ENCODE peak calls at places on chromosomes 3 and 15, in five cellular contexts. One of them, this sample, is unnamed.

GRCh38 chr15:78750566-78750965 is 60.7 kb downstream of the ADAMTS7 start:
- DNase-seq in right lobe of liver: peak
- DNase-seq in NCI-H774: no peak
- DNase-seq in H7: peak
- DNase-seq in ACHN: no peak
- DNase-seq in this sample: no peak

GRCh38 chr3:51983578-51984268 is 388 bp downstream of the ACY1 start:
- DNase-seq in H7: peak
- DNase-seq in right lobe of liver: no peak
- DNase-seq in ACHN: no peak
- DNase-seq in NCI-H774: no peak
- DNase-seq in this sample: no peak

GRCh38 chr3:23761440-23761896 is 44.3 kb upstream of the UBE2E1 start:
- DNase-seq in H7: peak
- DNase-seq in right lobe of liver: no peak
- DNase-seq in ACHN: peak
- DNase-seq in NCI-H774: no peak
- DNase-seq in this sample: no peak

GRCh38 chr15:74525328-74525727 is 15.7 kb upstream of the ARID3B start:
- DNase-seq in ACHN: no peak
- DNase-seq in NCI-H774: no peak
- DNase-seq in right lobe of liver: no peak
- DNase-seq in H7: peak
- DNase-seq in this sample: no peak

GRCh38 chr3:134004841-134005240 is 24.9 kb downstream of the SLCO2A1 start:
- DNase-seq in right lobe of liver: no peak
- DNase-seq in NCI-H774: no peak
- DNase-seq in ACHN: no peak
- DNase-seq in H7: no peak
- DNase-seq in this sample: no peak

GRCh38 chr3:116444099-116444700 is 1.1 kb downstream of the LSAMP start:
- DNase-seq in right lobe of liver: no peak
- DNase-seq in H7: no peak
- DNase-seq in ACHN: no peak
- DNase-seq in NCI-H774: no peak
- DNase-seq in this sample: no peak

GRCh38 chr15:95825198-95825597 is 505.3 kb upstream of the NR2F2 start:
- DNase-seq in NCI-H774: no peak
- DNase-seq in right lobe of liver: no peak
- DNase-seq in ACHN: no peak
- DNase-seq in H7: no peak
- DNase-seq in this sample: no peak

GRCh38 chr3:115922681-115923347 is 299.5 kb downstream of the GAP43 start:
- DNase-seq in H7: peak
- DNase-seq in right lobe of liver: no peak
- DNase-seq in NCI-H774: no peak
- DNase-seq in ACHN: peak
- DNase-seq in this sample: peak

GRCh38 chr15:39279331-39279730 is 301.5 kb upstream of the THBS1 start:
- DNase-seq in NCI-H774: no peak
- DNase-seq in right lobe of liver: no peak
- DNase-seq in H7: no peak
- DNase-seq in ACHN: no peak
- DNase-seq in this sample: no peak

GRCh38 chr3:140529096-140529495 is 148.8 kb upstream of the TRIM42 start:
- DNase-seq in NCI-H774: no peak
- DNase-seq in right lobe of liver: no peak
- DNase-seq in ACHN: peak
- DNase-seq in H7: peak
- DNase-seq in this sample: no peak

This sample was measured in WTC11.